ENCODE peak calls at places on chromosome 17, in ten cellular contexts. N, C, K, E, P, Z, S, M, L and G are unnamed samples.

GRCh38 chr17:2898255-2898926 is 102.2 kb downstream of the RAP1GAP2 start:
- DNase-seq in P (no peak), E (no peak), S (no peak), N (no peak), K (no peak), C (no peak), M (no peak), Z (no peak), L (no peak), G (no peak)

GRCh38 chr17:6361733-6362132 is 73.2 kb downstream of the AIPL1 start:
- DNase-seq in K (no peak), M (no peak), N (peak), P (no peak), E (no peak), S (no peak), Z (no peak), C (no peak), L (no peak), G (no peak)

GRCh38 chr17:65531508-65532431 is 29.7 kb downstream of the AXIN2 start:
- DNase-seq in Z (no peak), S (no peak), M (no peak), E (no peak), C (no peak), N (peak), L (peak), P (peak), K (no peak), G (peak)

GRCh38 chr17:11598274-11599221 is at the start of gene DNAH9:
- DNase-seq in N (peak), L (peak), Z (peak), C (no peak), K (peak), P (peak), M (no peak), S (peak), E (peak), G (peak)

GRCh38 chr17:4708436-4708835 is 2.0 kb upstream of the ARRB2 start:
- DNase-seq in P (peak), M (peak), S (no peak), E (no peak), Z (peak), K (no peak), N (peak), C (no peak), L (no peak), G (no peak)

GRCh38 chr17:31435581-31435980 is 44.1 kb downstream of the RAB11FIP4 start:
- DNase-seq in K (no peak), E (no peak), S (no peak), L (no peak), M (no peak), P (no peak), Z (no peak), C (no peak), N (no peak), G (no peak)

GRCh38 chr17:5438716-5439445 is at the start of gene C1QBP:
- DNase-seq in N (peak), C (peak), M (peak), K (peak), E (peak), P (peak), S (peak), L (peak), Z (peak), G (peak)

GRCh38 chr17:15945493-15946209 is 721 bp downstream of the ADORA2B start:
- DNase-seq in K (no peak), S (peak), E (no peak), P (peak), N (peak), C (no peak), M (no peak), Z (peak), L (no peak), G (peak)

GRCh38 chr17:3256575-3256974 is 41.6 kb downstream of the OR3A1 start:
- DNase-seq in M (no peak), L (no peak), C (no peak), N (no peak), K (no peak), P (no peak), S (no peak), Z (no peak), E (no peak), G (no peak)

GRCh38 chr17:73834684-73835343 is 190.6 kb upstream of the SDK2 start:
- DNase-seq in E (no peak), S (no peak), K (no peak), L (no peak), Z (no peak), P (no peak), M (no peak), N (no peak), C (no peak), G (no peak)

GRCh38 chr17:12907477-12907876 is 110.3 kb downstream of the ELAC2 start:
- DNase-seq in N (no peak), S (no peak), E (no peak), C (no peak), L (no peak), P (no peak), K (no peak), M (no peak), Z (no peak), G (no peak)

GRCh38 chr17:37317867-37318266 is 57.9 kb upstream of the C17orf78 start:
- DNase-seq in Z (no peak), N (no peak), K (no peak), P (no peak), M (no peak), L (no peak), C (no peak), E (no peak), S (no peak), G (no peak)

GRCh38 chr17:58337600-58338453 is 9.2 kb upstream of the TSPOAP1 start:
- DNase-seq in N (peak), P (peak), Z (peak), E (no peak), L (peak), K (peak), C (peak), S (no peak), M (peak), G (peak)

GRCh38 chr17:27743288-27743885 is 56.9 kb downstream of the NOS2 start:
- DNase-seq in N (no peak), C (no peak), M (no peak), K (no peak), E (no peak), P (no peak), L (no peak), Z (no peak), S (no peak), G (no peak)

GRCh38 chr17:49051269-49051668 is 54.1 kb downstream of the IGF2BP1 start:
- DNase-seq in S (no peak), C (no peak), N (no peak), P (no peak), E (no peak), L (no peak), Z (no peak), M (no peak), K (no peak), G (no peak)
- TF ChIP-seq CTCF in S (no peak), C (no peak), N (no peak), P (no peak), E (no peak), L (no peak), Z (no peak), M (no peak), K (no peak), G (no peak)

GRCh38 chr17:40886090-40886489 is 1.0 kb upstream of the KRT20 start:
- DNase-seq in S (no peak), M (no peak), P (peak), C (no peak), Z (no peak), E (no peak), L (no peak), K (no peak), N (no peak), G (no peak)

GRCh38 chr17:40888321-40888720 is 3.3 kb upstream of the KRT20 start:
- DNase-seq in E (no peak), L (no peak), K (no peak), C (no peak), N (no peak), S (no peak), P (no peak), Z (no peak), M (no peak), G (no peak)

GRCh38 chr17:40883960-40884359 is 1.1 kb downstream of the KRT20 start:
- DNase-seq in M (no peak), L (no peak), S (no peak), Z (no peak), C (no peak), P (no peak), N (no peak), K (no peak), E (no peak), G (no peak)

GRCh38 chr17:40883031-40883430 is 2.0 kb downstream of the KRT20 start:
- DNase-seq in Z (no peak), C (no peak), N (no peak), K (no peak), S (no peak), L (no peak), M (no peak), P (no peak), E (no peak), G (no peak)

DNA sequence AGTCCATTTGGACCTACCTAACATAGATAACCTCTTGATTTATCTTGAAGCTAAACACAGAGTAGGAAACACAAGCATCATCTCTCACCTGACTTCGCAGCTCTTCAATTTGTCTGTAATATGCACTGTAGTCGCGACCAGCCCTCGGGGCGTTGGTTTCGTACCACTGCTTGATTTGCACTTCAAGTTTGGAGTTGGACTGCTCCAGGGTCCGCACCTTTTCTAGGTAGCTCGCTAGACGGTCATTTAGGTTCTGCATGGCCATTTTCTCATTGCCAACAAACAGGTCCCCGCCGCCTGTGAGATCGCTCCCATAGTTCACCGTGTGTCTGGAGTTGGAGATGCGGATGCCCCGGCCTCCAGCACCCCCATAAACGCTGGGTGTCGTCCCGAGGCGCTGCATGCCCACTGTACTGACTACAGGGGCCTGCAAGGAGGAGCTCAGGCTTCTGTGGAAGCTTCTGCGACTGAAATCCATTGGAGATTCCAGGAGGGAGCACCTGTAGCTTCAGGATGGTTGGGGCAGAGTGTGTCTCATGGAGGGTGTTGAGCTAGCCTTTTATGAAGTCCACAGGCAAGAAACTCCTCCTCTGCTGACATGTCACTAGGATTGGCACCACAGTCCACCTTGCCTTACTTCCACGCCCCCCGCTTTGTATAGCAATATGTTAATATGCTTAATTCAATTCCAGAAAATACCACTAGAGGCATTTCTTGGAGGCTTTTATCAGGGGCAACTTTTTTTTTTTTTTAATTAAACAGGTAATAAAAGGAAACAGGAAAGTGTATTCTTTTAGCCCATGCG is at the start of gene KRT20:
- DNase-seq in S (no peak), P (no peak), N (no peak), C (no peak), E (no peak), Z (no peak), M (no peak), L (no peak), K (no peak), G (no peak)
- TF ChIP-seq CTCF in S (peak), P (peak), N (no peak), C (no peak), E (peak), Z (no peak), M (no peak), L (no peak), K (no peak), G (no peak)

DNA sequence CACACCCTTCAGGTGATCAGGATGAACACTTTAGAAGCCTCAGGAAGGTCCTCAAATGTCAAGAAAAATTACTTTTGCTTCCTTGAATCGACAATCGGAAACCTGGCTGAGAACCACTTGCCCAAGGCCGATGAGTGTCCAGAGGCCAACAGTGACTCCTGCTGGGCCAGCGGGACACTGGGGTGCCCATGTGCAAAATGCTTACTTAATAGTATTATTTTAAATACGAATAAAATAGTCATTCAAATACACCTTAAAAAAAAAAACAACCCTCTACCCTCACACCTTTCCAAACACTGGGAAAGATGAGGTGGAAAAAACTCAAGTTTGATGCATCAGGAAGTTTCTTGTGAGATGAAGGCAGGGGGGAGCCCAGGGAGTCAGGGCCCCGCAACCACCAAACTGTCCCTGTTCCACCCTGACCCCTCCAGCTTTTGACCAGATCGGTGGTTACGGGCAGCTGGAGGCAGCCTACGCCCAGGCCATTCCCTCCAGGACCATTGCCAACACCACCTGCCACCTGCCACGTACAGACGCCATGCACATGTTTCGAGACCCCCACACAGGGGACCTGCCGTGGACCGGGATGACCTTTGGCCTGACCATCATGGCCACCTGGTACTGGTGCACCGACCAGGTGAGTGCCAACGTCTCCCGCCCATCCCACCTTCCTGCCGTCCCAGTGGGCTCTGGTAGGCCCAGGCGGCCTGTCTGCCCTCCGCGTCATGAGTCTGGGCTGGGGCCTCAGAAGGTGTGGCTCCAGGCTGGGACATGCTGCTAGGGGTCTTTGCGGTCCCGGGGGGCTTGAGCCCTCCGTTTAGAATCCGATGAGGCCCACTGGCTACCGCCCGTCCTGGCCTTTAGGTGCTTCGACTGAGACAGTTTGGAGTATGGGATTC is 18.9 kb downstream of the SLC5A10 start:
- DNase-seq in K (no peak), N (no peak), C (no peak), P (no peak), M (no peak), L (no peak), Z (no peak), E (no peak), S (no peak), G (no peak)
- TF ChIP-seq CTCF in K (no peak), N (no peak), C (no peak), P (no peak), M (no peak), L (no peak), Z (no peak), E (no peak), S (peak), G (no peak)

GRCh38 chr17:40555296-40556190 is 9.7 kb downstream of the CCR7 start:
- DNase-seq in Z (no peak), K (no peak), E (no peak), S (no peak), P (no peak), C (no peak), L (peak), M (no peak), N (peak), G (no peak)

GRCh38 chr17:40556198-40556661 is 9.0 kb downstream of the CCR7 start:
- DNase-seq in C (no peak), Z (no peak), M (no peak), S (no peak), E (no peak), P (no peak), N (no peak), L (no peak), K (no peak), G (no peak)

GRCh38 chr17:40553694-40554534 is 11.4 kb downstream of the CCR7 start:
- DNase-seq in S (no peak), K (no peak), P (peak), L (peak), E (no peak), M (no peak), N (peak), Z (peak), C (no peak), G (no peak)

GRCh38 chr17:40552806-40553693 is 12.2 kb downstream of the CCR7 start:
- DNase-seq in N (peak), M (no peak), Z (no peak), P (peak), K (no peak), S (no peak), L (peak), C (no peak), E (no peak), G (no peak)

DNA sequence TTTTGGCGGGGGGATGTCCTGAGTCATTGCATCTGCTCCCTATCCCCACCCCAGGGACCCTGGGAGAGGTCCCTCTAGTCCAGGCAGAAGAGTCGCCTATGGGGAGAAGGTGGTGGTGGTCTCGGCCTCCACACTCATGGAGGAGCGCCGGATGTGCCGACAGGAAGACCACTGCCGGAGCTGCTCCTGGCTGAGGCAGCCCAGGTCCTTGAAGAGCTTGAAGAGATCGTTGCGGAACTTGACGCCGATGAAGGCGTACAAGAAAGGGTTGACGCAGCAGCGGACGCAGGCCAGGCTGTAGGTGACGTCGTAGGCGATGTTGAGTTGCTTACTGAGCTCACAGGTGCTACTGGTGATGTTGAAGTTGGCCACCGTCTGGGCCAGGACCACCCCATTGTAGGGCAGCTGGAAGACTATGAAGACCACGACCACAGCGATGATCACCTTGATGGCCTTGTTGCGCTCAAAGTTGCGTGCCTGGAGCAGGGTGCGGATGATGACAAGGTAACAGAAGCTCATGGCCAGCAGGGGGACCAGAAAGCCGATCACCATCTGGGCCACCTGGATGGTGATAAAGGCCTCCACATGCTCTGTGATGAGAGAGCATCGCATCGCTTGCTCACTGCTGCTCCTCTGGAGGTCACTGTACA is 10.5 kb downstream of the CCR7 start:
- DNase-seq in N (peak), P (no peak), C (no peak), L (peak), Z (peak), K (no peak), E (no peak), S (no peak), M (no peak), G (no peak)
- TF ChIP-seq CTCF in N (no peak), P (no peak), C (no peak), L (no peak), Z (peak), K (no peak), E (no peak), S (no peak), M (no peak), G (no peak)

DNA sequence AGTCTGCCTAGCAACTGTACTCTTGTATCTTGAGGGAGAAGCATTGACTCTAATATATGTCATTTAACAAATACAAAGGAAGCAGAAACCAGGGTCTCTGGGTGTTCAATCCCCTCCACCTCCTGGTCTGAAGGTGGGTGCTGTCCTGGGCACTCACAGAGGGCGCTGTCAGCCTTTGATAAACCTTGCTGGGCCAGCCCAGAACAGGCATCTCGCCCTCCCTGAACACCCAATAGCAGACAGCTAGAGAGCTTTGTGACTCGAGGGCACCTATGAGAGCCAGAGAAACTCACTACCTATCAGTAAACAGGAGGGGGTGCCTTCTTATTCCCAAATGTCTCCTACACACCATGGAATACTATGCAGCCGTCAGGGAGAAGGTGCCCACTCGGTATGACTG is 6.4 kb upstream of the PIPOX start:
- DNase-seq in P (no peak), C (no peak), E (no peak), L (no peak), K (no peak), Z (no peak), M (no peak), N (no peak), S (no peak), G (no peak)
- TF ChIP-seq CTCF in P (no peak), C (no peak), E (no peak), L (no peak), K (no peak), Z (no peak), M (no peak), N (no peak), S (no peak), G (no peak)

DNA sequence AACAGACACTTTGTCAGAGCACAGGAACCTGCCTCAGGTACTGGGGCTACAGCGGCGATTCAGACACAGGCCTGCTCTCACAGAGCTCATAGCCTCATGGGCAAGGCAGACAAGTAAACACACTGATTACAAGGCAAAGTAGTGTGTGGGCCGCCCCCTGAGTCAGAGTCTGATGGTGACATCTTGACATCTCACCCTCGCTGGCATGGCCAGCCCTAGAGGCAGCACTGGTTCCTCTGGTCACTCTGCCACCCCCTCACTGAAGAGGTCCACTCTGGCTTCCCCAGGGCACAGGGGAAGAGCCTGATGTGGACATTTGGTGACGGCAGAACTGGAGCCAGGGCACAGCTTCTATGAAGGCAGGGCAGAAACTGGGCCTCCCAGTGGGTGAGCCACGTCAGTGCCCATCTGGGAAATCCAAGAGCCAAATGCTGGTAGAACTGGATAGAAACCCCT is 32.9 kb upstream of the TOB1 start:
- DNase-seq in P (no peak), C (no peak), M (no peak), E (no peak), N (no peak), K (no peak), L (no peak), S (no peak), Z (no peak), G (no peak)
- TF ChIP-seq CTCF in P (no peak), C (no peak), M (no peak), E (no peak), N (no peak), K (no peak), L (no peak), S (no peak), Z (no peak), G (no peak)

DNA sequence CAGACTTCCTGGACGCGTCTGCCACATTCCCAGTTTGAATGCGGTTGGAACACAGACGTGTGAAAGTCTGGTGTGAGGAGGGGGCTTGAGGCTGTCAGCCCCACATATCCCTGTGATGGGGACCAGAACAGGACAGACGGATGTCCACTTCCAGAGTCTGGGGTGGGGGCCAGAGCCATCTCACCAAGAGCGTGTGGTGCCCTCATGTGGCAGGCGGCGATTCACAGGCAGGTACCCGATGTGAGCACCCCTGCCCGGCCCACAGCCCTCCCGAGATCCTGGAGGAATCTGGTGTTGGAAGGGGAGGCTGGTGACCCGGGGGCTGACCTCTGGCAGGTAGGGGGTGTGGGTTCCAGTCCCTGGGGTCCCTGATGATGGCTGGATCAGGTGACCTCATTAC is 51.5 kb downstream of the ENGASE start:
- DNase-seq in N (peak), M (no peak), S (no peak), K (no peak), Z (peak), L (no peak), C (no peak), P (no peak), E (peak), G (no peak)
- TF ChIP-seq CTCF in N (no peak), M (no peak), S (peak), K (no peak), Z (peak), L (peak), C (no peak), P (peak), E (peak), G (no peak)